ENCODE peak calls at places on chromosome 15, in seven cellular contexts. E, Q, G, R, X, N and D are unnamed samples.

GRCh38 chr15:98169551-98169950 is 209.0 kb downstream of the ARRDC4 start:
- DNase-seq in E (no peak), Q (no peak), G (no peak), R (no peak), X (no peak), N (peak), D (no peak)

GRCh38 chr15:90188914-90189748 is 12.0 kb upstream of the SEMA4B start:
- DNase-seq in E (peak), Q (no peak), G (no peak), R (no peak), X (no peak), N (no peak), D (no peak)

GRCh38 chr15:58932791-58933310 is 628 bp downstream of the SLTM start:
- DNase-seq in E (peak), Q (peak), G (peak), R (peak), X (no peak), N (no peak), D (peak)

GRCh38 chr15:45180201-45180600 is 7.6 kb downstream of the SHF start:
- DNase-seq in E (no peak), Q (no peak), G (no peak), R (peak), X (no peak), N (no peak), D (no peak)

GRCh38 chr15:78875107-78875914 is 2.6 kb downstream of the MORF4L1 start:
- DNase-seq in E (no peak), Q (no peak), G (no peak), R (no peak), X (no peak), N (no peak), D (peak)

GRCh38 chr15:87752250-87752951 is 504.1 kb downstream of the NTRK3 start:
- DNase-seq in E (no peak), Q (no peak), G (peak), R (peak), X (no peak), N (no peak), D (peak)

GRCh38 chr15:64288999-64289398 is 67.0 kb downstream of the CSNK1G1 start:
- DNase-seq in E (no peak), Q (no peak), G (no peak), R (no peak), X (no peak), N (no peak), D (peak)

GRCh38 chr15:65833501-65834220 is 35.6 kb upstream of the RAB11A start:
- DNase-seq in E (no peak), Q (no peak), G (no peak), R (peak), X (no peak), N (peak), D (no peak)

GRCh38 chr15:75763137-75763611 is 50.5 kb upstream of the CSPG4 start:
- DNase-seq in E (no peak), Q (no peak), G (no peak), R (no peak), X (no peak), N (no peak), D (no peak)

GRCh38 chr15:29921130-29921601 is 98.9 kb upstream of the TJP1 start:
- DNase-seq in E (peak), Q (peak), G (no peak), R (peak), X (no peak), N (no peak), D (no peak)

GRCh38 chr15:80204231-80204630 is 47.8 kb downstream of the CTXND1 start:
- DNase-seq in E (no peak), Q (no peak), G (no peak), R (no peak), X (no peak), N (no peak), D (no peak)

GRCh38 chr15:72182673-72183072 is 14.9 kb downstream of the GRAMD2A start:
- DNase-seq in E (no peak), Q (no peak), G (peak), R (no peak), X (no peak), N (no peak), D (no peak)

GRCh38 chr15:91876187-91876586 is 22.7 kb downstream of the SLCO3A1 start:
- DNase-seq in E (no peak), Q (no peak), G (no peak), R (no peak), X (no peak), N (no peak), D (no peak)

GRCh38 chr15:78072080-78072892 is 5.2 kb downstream of the TBC1D2B start:
- DNase-seq in E (peak), Q (no peak), G (peak), R (no peak), X (no peak), N (no peak), D (peak)

GRCh38 chr15:79433610-79434009 is 1.5 kb downstream of the MINAR1 start:
- DNase-seq in E (no peak), Q (peak), G (no peak), R (no peak), X (no peak), N (no peak), D (no peak)

GRCh38 chr15:74889390-74889881 is 406 bp upstream of the MPI start:
- DNase-seq in E (no peak), Q (peak), G (peak), R (no peak), X (peak), N (no peak), D (peak)

GRCh38 chr15:58498821-58499580 is 67.2 kb downstream of the LIPC start:
- DNase-seq in E (peak), Q (no peak), G (peak), R (no peak), X (no peak), N (no peak), D (peak)

GRCh38 chr15:74826372-74826819 is at the start of gene CPLX3:
- DNase-seq in E (peak), Q (peak), G (no peak), R (no peak), X (peak), N (peak), D (peak)

GRCh38 chr15:23074684-23075083 is 35.3 kb upstream of the TUBGCP5 start:
- DNase-seq in E (no peak), Q (no peak), G (no peak), R (no peak), X (no peak), N (peak), D (no peak)

GRCh38 chr15:65363306-65363705 is 14.5 kb downstream of the IGDCC3 start:
- DNase-seq in E (no peak), Q (no peak), G (no peak), R (no peak), X (no peak), N (no peak), D (no peak)

GRCh38 chr15:73944161-73945099 is 18.2 kb downstream of the LOXL1 start:
- DNase-seq in E (no peak), Q (no peak), G (no peak), R (no peak), X (no peak), N (no peak), D (no peak)

GRCh38 chr15:57696146-57696545 is 10.4 kb upstream of the POLR2M start:
- DNase-seq in E (no peak), Q (peak), G (no peak), R (no peak), X (no peak), N (no peak), D (no peak)

GRCh38 chr15:64249842-64250575 is 87.2 kb upstream of the PPIB start:
- DNase-seq in E (no peak), Q (no peak), G (no peak), R (peak), X (no peak), N (no peak), D (peak)

GRCh38 chr15:92584105-92584504 is 71.5 kb downstream of the FAM174B start:
- DNase-seq in E (no peak), Q (no peak), G (no peak), R (no peak), X (no peak), N (no peak), D (no peak)

GRCh38 chr15:82890338-82891024 is 62.0 kb downstream of the HOMER2 start:
- DNase-seq in E (no peak), Q (no peak), G (no peak), R (no peak), X (no peak), N (no peak), D (peak)

GRCh38 chr15:73517566-73517965 is 74.6 kb downstream of the REC114 start:
- DNase-seq in E (no peak), Q (no peak), G (no peak), R (no peak), X (no peak), N (no peak), D (no peak)

GRCh38 chr15:48493084-48493762 is 152.3 kb downstream of the FBN1 start:
- DNase-seq in E (no peak), Q (no peak), G (peak), R (peak), X (no peak), N (no peak), D (peak)

GRCh38 chr15:92576597-92577200 is 78.9 kb downstream of the FAM174B start:
- DNase-seq in E (no peak), Q (no peak), G (no peak), R (no peak), X (no peak), N (no peak), D (no peak)

GRCh38 chr15:69342460-69343076 is 43.9 kb downstream of the PAQR5 start:
- DNase-seq in E (no peak), Q (peak), G (no peak), R (no peak), X (no peak), N (no peak), D (no peak)

GRCh38 chr15:54502416-54503075 is 524.3 kb downstream of the UNC13C start:
- DNase-seq in E (no peak), Q (no peak), G (no peak), R (no peak), X (no peak), N (no peak), D (no peak)

GRCh38 chr15:90558182-90558581 is 28.5 kb downstream of the CRTC3 start:
- DNase-seq in E (peak), Q (no peak), G (peak), R (no peak), X (no peak), N (no peak), D (peak)

GRCh38 chr15:74315626-74316025 is 51.8 kb downstream of the CYP11A1 start:
- DNase-seq in E (no peak), Q (no peak), G (no peak), R (no peak), X (peak), N (no peak), D (no peak)

GRCh38 chr15:79195239-79195638 is 87.3 kb upstream of the ANKRD34C start:
- DNase-seq in E (no peak), Q (no peak), G (no peak), R (no peak), X (no peak), N (no peak), D (no peak)

GRCh38 chr15:65970937-65971740 is 101.8 kb downstream of the RAB11A start:
- DNase-seq in E (no peak), Q (no peak), G (peak), R (no peak), X (no peak), N (no peak), D (no peak)

GRCh38 chr15:31265871-31266711 is 60.5 kb upstream of the KLF13 start:
- DNase-seq in E (no peak), Q (no peak), G (peak), R (no peak), X (no peak), N (peak), D (no peak)

GRCh38 chr15:26773917-26774316 is 1.1 kb upstream of the GABRB3 start:
- DNase-seq in E (peak), Q (peak), G (no peak), R (no peak), X (no peak), N (no peak), D (no peak)

GRCh38 chr15:26771168-26771916 is 1.5 kb downstream of the GABRB3 start:
- DNase-seq in E (peak), Q (peak), G (no peak), R (peak), X (no peak), N (no peak), D (peak)

GRCh38 chr15:26773485-26773877 is 615 bp upstream of the GABRB3 start:
- DNase-seq in E (peak), Q (peak), G (no peak), R (no peak), X (no peak), N (no peak), D (no peak)

GRCh38 chr15:26772588-26773484 is at the start of gene GABRB3:
- DNase-seq in E (peak), Q (peak), G (peak), R (no peak), X (no peak), N (no peak), D (peak)

GRCh38 chr15:26771917-26772587 is 814 bp downstream of the GABRB3 start:
- DNase-seq in E (peak), Q (peak), G (no peak), R (no peak), X (no peak), N (no peak), D (peak)
- TF ChIP-seq EZH2 in E (peak), Q (no peak), G (no peak), R (no peak), X (no peak), N (no peak), D (no peak)

GRCh38 chr15:101148881-101149664 is 102.8 kb downstream of the CHSY1 start:
- DNase-seq in E (peak), Q (no peak), G (no peak), R (no peak), X (peak), N (no peak), D (no peak)

GRCh38 chr15:101148166-101148880 is 103.5 kb downstream of the CHSY1 start:
- DNase-seq in E (no peak), Q (no peak), G (no peak), R (no peak), X (peak), N (no peak), D (no peak)

GRCh38 chr15:101145362-101145761 is 106.5 kb downstream of the CHSY1 start:
- DNase-seq in E (no peak), Q (peak), G (peak), R (no peak), X (peak), N (no peak), D (no peak)

GRCh38 chr15:101146118-101146702 is 105.6 kb downstream of the CHSY1 start:
- DNase-seq in E (no peak), Q (no peak), G (no peak), R (no peak), X (no peak), N (no peak), D (no peak)

GRCh38 chr15:101147181-101147580 is 104.7 kb downstream of the CHSY1 start:
- DNase-seq in E (no peak), Q (no peak), G (no peak), R (no peak), X (no peak), N (no peak), D (no peak)
- TF ChIP-seq EZH2 in E (no peak), Q (no peak), G (no peak), R (no peak), X (no peak), N (no peak), D (no peak)

DNA sequence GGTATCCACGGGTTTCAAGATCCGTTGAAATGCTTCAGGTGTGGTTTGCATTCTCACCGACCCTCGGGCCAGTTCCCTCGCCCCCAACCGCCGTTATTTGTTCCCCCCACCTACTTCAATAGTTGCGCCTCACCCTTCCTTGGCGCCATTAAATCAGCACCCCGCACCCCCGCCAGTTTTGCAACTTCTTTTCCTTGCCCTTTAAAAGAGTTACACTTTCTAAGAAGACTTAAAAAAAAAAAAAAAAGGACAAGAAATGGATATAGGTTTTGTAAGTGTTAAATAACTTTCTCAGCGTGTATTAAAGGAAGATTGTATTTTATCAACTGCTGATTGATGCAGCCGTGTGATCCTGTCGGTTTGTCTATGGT is 87.2 kb downstream of the NR2F2 start:
- DNase-seq in E (no peak), Q (no peak), G (no peak), R (no peak), X (no peak), N (no peak), D (no peak)
- TF ChIP-seq EZH2 in E (no peak), Q (peak), G (no peak), R (no peak), X (no peak), N (no peak), D (peak)

GRCh38 chr15:40942337-40942854 is 10.9 kb upstream of the CHAC1 start:
- DNase-seq in E (no peak), Q (no peak), G (no peak), R (no peak), X (no peak), N (no peak), D (peak)
- TF ChIP-seq EZH2 in E (no peak), Q (no peak), G (no peak), R (no peak), X (no peak), N (no peak), D (no peak)

GRCh38 chr15:76904461-76905012 is 603 bp downstream of the SCAPER start:
- DNase-seq in E (peak), Q (peak), G (no peak), R (peak), X (no peak), N (peak), D (peak)
- TF ChIP-seq EZH2 in E (no peak), Q (no peak), G (no peak), R (no peak), X (no peak), N (no peak), D (no peak)

GRCh38 chr15:62869116-62869515 is 173.4 kb upstream of the TPM1 start:
- DNase-seq in E (no peak), Q (no peak), G (no peak), R (no peak), X (no peak), N (no peak), D (no peak)

GRCh38 chr15:62870216-62870615 is 172.3 kb upstream of the TPM1 start:
- DNase-seq in E (no peak), Q (no peak), G (no peak), R (no peak), X (no peak), N (no peak), D (no peak)

GRCh38 chr15:62868507-62868906 is 174.0 kb upstream of the TPM1 start:
- DNase-seq in E (no peak), Q (no peak), G (no peak), R (no peak), X (no peak), N (no peak), D (peak)

DNA sequence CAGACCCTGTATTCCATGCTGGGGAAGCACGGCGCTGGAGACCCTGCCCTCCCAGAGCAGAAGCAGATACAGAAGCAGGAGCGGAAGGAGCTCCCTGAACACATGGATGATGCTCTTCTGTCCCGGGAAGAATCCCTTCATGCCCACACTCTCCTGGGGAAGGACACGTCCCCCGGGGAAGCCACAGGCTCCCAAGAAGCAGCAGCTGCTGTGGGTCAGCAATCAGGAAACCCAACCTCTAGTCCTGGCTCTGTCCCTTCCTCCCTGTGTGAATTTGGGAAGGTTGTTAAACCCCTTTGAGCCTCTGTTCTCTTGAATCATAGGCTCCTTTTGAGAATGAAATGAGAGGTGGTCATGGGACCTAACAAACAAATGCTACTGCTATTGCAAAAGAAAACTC is 176.2 kb upstream of the TPM1 start:
- DNase-seq in E (no peak), Q (no peak), G (no peak), R (no peak), X (no peak), N (no peak), D (no peak)
- TF ChIP-seq EZH2 in E (no peak), Q (no peak), G (no peak), R (no peak), X (no peak), N (no peak), D (no peak)

DNA sequence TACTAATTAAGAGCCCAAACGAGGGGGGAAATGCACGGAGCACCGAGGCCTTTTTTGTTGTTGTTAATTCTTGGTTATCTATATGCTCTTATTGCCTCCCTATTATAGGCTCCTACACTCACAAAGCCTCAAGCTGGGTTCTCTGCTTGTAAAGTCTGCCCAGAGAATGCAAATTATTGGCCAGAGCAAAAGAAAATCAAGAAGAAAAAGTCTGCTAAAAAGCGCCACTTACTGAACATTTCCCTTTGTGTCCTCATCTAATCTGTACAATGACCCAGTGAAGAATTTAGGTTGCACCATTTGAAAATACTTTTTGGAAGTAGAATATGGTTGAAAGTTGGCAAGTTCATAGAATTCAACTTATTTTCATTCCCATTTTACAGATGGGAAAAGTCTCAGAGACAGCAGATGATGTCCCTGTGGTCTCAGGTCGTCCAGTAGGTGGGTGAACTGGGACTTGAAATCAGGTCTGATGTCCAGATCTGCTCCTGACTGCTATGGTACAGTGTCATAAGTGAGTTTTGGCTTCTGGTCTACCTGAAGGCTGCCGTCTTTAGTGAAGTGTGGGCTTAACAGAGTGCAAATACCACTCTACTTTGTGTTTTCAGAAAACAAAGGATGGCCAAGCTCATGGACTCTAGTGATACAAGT is 1.1 kb upstream of the TNFAIP8L3 start:
- DNase-seq in E (no peak), Q (no peak), G (no peak), R (no peak), X (no peak), N (no peak), D (no peak)
- TF ChIP-seq EZH2 in E (no peak), Q (no peak), G (no peak), R (no peak), X (no peak), N (no peak), D (no peak)

GRCh38 chr15:100241572-100242479 is 99.9 kb downstream of the ADAMTS17 start:
- DNase-seq in E (peak), Q (peak), G (peak), R (peak), X (peak), N (no peak), D (peak)

GRCh38 chr15:100244796-100245495 is 96.8 kb downstream of the ADAMTS17 start:
- DNase-seq in E (no peak), Q (no peak), G (no peak), R (no peak), X (no peak), N (no peak), D (no peak)

GRCh38 chr15:100245496-100245838 is 96.3 kb downstream of the ADAMTS17 start:
- DNase-seq in E (no peak), Q (no peak), G (no peak), R (no peak), X (no peak), N (no peak), D (no peak)

GRCh38 chr15:100245855-100246254 is 95.9 kb downstream of the ADAMTS17 start:
- DNase-seq in E (no peak), Q (no peak), G (no peak), R (no peak), X (no peak), N (no peak), D (no peak)

GRCh38 chr15:100242989-100243388 is 98.8 kb downstream of the ADAMTS17 start:
- DNase-seq in E (no peak), Q (no peak), G (no peak), R (peak), X (no peak), N (no peak), D (no peak)
- TF ChIP-seq EZH2 in E (no peak), Q (no peak), G (no peak), R (no peak), X (no peak), N (no peak), D (no peak)